ENCODE peak calls at places on chromosomes 7 and 10, in four cellular contexts. E is ascending aorta; P is activated CD8-positive, alpha-beta T cell treated with anti-CD3 and anti-CD28 coated beads for 36 hours; R is fibroblast of the aortic adventitia. U is an unnamed sample.

GRCh38 chr10:5973069-5973468 is 4.3 kb downstream of the IL15RA start:
- DNase-seq in E (no peak), P (no peak), R (no peak), U (no peak)

GRCh38 chr10:126097558-126098215 is 201.3 kb downstream of the FANK1 start:
- DNase-seq in E (no peak), P (no peak), R (no peak), U (no peak)

GRCh38 chr10:97542169-97543024 is 30.2 kb upstream of the ANKRD2 start:
- DNase-seq in E (peak), P (peak), R (peak), U (peak)

GRCh38 chr7:142516038-142516501 is 233.2 kb upstream of the PRSS1 start:
- DNase-seq in E (no peak), P (peak), R (peak), U (peak)

GRCh38 chr7:112202819-112203218 is 3.4 kb downstream of the DOCK4 start:
- DNase-seq in E (no peak), P (peak), R (peak), U (peak)

GRCh38 chr10:61279400-61279799 is 173.8 kb downstream of the TMEM26 start:
- DNase-seq in E (no peak), P (no peak), R (no peak), U (no peak)

GRCh38 chr7:150631084-150631824 is 931 bp downstream of the GIMAP6 start:
- DNase-seq in E (no peak), P (peak), R (no peak), U (no peak)

GRCh38 chr7:42237891-42238531 is 1.0 kb upstream of the GLI3 start:
- DNase-seq in E (no peak), P (peak), R (peak), U (no peak)

GRCh38 chr10:62326134-62326533 is 48.0 kb upstream of the ZNF365 start:
- DNase-seq in E (no peak), P (no peak), R (no peak), U (no peak)

GRCh38 chr7:79711660-79712059 is 258.2 kb upstream of the MAGI2 start:
- DNase-seq in E (no peak), P (no peak), R (no peak), U (no peak)

GRCh38 chr7:150992833-150993302 is 2.1 kb downstream of the NOS3 start:
- DNase-seq in E (no peak), P (no peak), R (no peak), U (no peak)

GRCh38 chr10:70982443-70982842 is 94.1 kb upstream of the PCBD1 start:
- DNase-seq in E (no peak), P (no peak), R (no peak), U (peak)

GRCh38 chr7:98990356-98990755 is 112.0 kb downstream of the TRRAP start:
- DNase-seq in E (no peak), P (no peak), R (no peak), U (no peak)

GRCh38 chr10:2933924-2934323 is 133.4 kb upstream of the PFKP start:
- DNase-seq in E (no peak), P (no peak), R (no peak), U (no peak)

GRCh38 chr10:11150255-11150731 is 132.6 kb downstream of the CELF2 start:
- DNase-seq in E (no peak), P (peak), R (no peak), U (no peak)

GRCh38 chr7:5420108-5420840 is 3.4 kb downstream of the TNRC18 start:
- DNase-seq in E (no peak), P (peak), R (no peak), U (peak)

GRCh38 chr10:60433684-60434083 is 44.0 kb upstream of the ANK3 start:
- DNase-seq in E (no peak), P (no peak), R (peak), U (no peak)

GRCh38 chr10:93063217-93063976 is 2.8 kb downstream of the CYP26C1 start:
- DNase-seq in E (no peak), P (no peak), R (no peak), U (no peak)

GRCh38 chr7:47576909-47577255 is 5.0 kb downstream of the TNS3 start:
- DNase-seq in E (no peak), P (no peak), R (no peak), U (peak)

GRCh38 chr10:77432398-77432797 is 205.2 kb downstream of the KCNMA1 start:
- DNase-seq in E (no peak), P (no peak), R (no peak), U (no peak)

GRCh38 chr10:43211431-43212042 is 55.3 kb downstream of the RASGEF1A start:
- DNase-seq in E (no peak), P (no peak), R (no peak), U (no peak)

GRCh38 chr10:656883-657282 is 32.6 kb downstream of the DIP2C start:
- DNase-seq in E (no peak), P (no peak), R (no peak), U (no peak)

GRCh38 chr7:112449353-112449752 is 907 bp upstream of the IFRD1 start:
- DNase-seq in E (no peak), P (peak), R (peak), U (peak)

GRCh38 chr7:24738577-24738976 is 18.7 kb downstream of the GSDME start:
- DNase-seq in E (no peak), P (no peak), R (no peak), U (no peak)

GRCh38 chr7:138478499-138478908 is 18.4 kb downstream of the TRIM24 start:
- DNase-seq in E (no peak), P (no peak), R (no peak), U (no peak)

GRCh38 chr10:63976538-63976937 is 455.3 kb downstream of the REEP3 start:
- DNase-seq in E (no peak), P (peak), R (peak), U (peak)

GRCh38 chr7:137771679-137772078 is 75.1 kb downstream of the DGKI start:
- DNase-seq in E (no peak), P (no peak), R (peak), U (no peak)

GRCh38 chr7:16066805-16067459 is 354.4 kb downstream of the CRPPA start:
- DNase-seq in E (no peak), P (no peak), R (no peak), U (no peak)